ENCODE peak calls at places on chromosomes 12 and 14, in four cellular contexts. U, C, E and H are unnamed samples.

GRCh38 chr12:93686572-93687365 is 9.6 kb downstream of the CRADD start:
- DNase-seq in C (no peak), U (no peak), E (no peak), H (no peak)

GRCh38 chr12:103840399-103840880 is 594 bp downstream of the NT5DC3 start:
- DNase-seq in C (peak; percentile 73), E (no peak), U (peak; percentile 36), H (peak; percentile 14)

GRCh38 chr14:51449666-51450061 is 202.0 kb upstream of the FRMD6 start:
- DNase-seq in U (no peak), E (no peak), C (no peak), H (no peak)

GRCh38 chr12:64522316-64522715 is 70.4 kb downstream of the TBK1 start:
- DNase-seq in C (no peak), E (no peak), U (no peak), H (no peak)

GRCh38 chr14:106021832-106022231 is 495.4 kb downstream of the TMEM121 start:
- DNase-seq in U (no peak), E (no peak), C (no peak), H (no peak)

GRCh38 chr12:110020956-110021355 is 21.7 kb downstream of the ANKRD13A start:
- DNase-seq in E (no peak), C (no peak), U (no peak), H (no peak)

GRCh38 chr14:28751467-28752058 is 15.0 kb upstream of the FOXG1 start:
- DNase-seq in E (no peak), U (no peak), C (peak; percentile 75), H (peak; percentile 56)

GRCh38 chr14:51188566-51189185 is 51.4 kb upstream of the TMX1 start:
- DNase-seq in C (no peak), E (no peak), U (no peak), H (no peak)

GRCh38 chr12:88726806-88727722 is 146.8 kb upstream of the KITLG start:
- DNase-seq in C (peak; percentile 81), E (no peak), U (no peak), H (no peak)

GRCh38 chr12:49976547-49976946 is 3.8 kb downstream of the AQP6 start:
- DNase-seq in E (no peak), C (no peak), U (no peak), H (no peak)

GRCh38 chr12:11563785-11564739 is 85.4 kb upstream of the ETV6 start:
- DNase-seq in C (no peak), U (no peak), E (no peak), H (no peak)